ENCODE peak calls at places on chromosomes 4 and X, in five cellular contexts. U is astrocyte of the spinal cord, Z is neural progenitor cell, X is keratinocyte, A is adrenal gland. F is an unnamed sample.

GRCh38 chr4:137125011-137125410 is 407.3 kb downstream of the PCDH18 start:
- DNase-seq in U (peak), A (peak), X (no peak), Z (no peak), F (peak)

GRCh38 chrX:57104406-57104805 is 16.9 kb downstream of the SPIN2B start:
- DNase-seq in Z (no peak), X (no peak), A (no peak), U (no peak), F (no peak)

GRCh38 chr4:189202869-189203271 is 737.8 kb upstream of the FRG1 start:
- DNase-seq in U (peak), Z (no peak), X (no peak), A (no peak), F (peak)

GRCh38 chrX:145817299-145817665 is 347 bp upstream of the SLITRK2 start:
- DNase-seq in U (peak), X (no peak), Z (peak), A (no peak), F (no peak)

GRCh38 chr4:184397516-184398163 is 76.7 kb downstream of the IRF2 start:
- DNase-seq in X (no peak), A (peak), Z (no peak), U (no peak), F (no peak)

GRCh38 chrX:78838709-78839108 is 91.2 kb downstream of the LPAR4 start:
- DNase-seq in X (no peak), A (no peak), Z (no peak), U (no peak), F (no peak)

GRCh38 chrX:17036172-17036961 is 89.9 kb downstream of the REPS2 start:
- DNase-seq in Z (no peak), A (no peak), U (no peak), X (no peak), F (no peak)

GRCh38 chrX:19372170-19373033 is 28.7 kb downstream of the PDHA1 start:
- DNase-seq in Z (peak), A (peak), U (peak), X (no peak), F (peak)

GRCh38 chrX:3518870-3519269 is 172.4 kb upstream of the MXRA5 start:
- DNase-seq in U (peak), X (no peak), A (peak), Z (no peak), F (peak)

GRCh38 chrX:15749642-15750610 is 11.9 kb downstream of the CA5B start:
- DNase-seq in A (no peak), Z (no peak), X (no peak), U (no peak), F (no peak)

GRCh38 chrX:48592971-48593370 is 4.3 kb upstream of the WDR13 start:
- DNase-seq in U (no peak), X (no peak), A (no peak), Z (no peak), F (no peak)

GRCh38 chr4:88027611-88028608 is 20.5 kb downstream of the PKD2 start:
- DNase-seq in X (peak), Z (no peak), U (peak), A (no peak), F (peak)

GRCh38 chr4:4281787-4282186 is 8.2 kb downstream of the LYAR start:
- DNase-seq in A (no peak), X (no peak), Z (no peak), U (no peak), F (no peak)

GRCh38 chr4:4271912-4272311 is 18.0 kb downstream of the LYAR start:
- DNase-seq in X (no peak), Z (no peak), A (no peak), U (no peak), F (peak)

GRCh38 chr4:4274226-4274625 is 15.7 kb downstream of the LYAR start:
- DNase-seq in X (no peak), Z (no peak), A (no peak), U (no peak), F (no peak)

GRCh38 chr4:4277531-4277930 is 12.4 kb downstream of the LYAR start:
- DNase-seq in X (no peak), A (no peak), Z (no peak), U (no peak), F (no peak)
- TF ChIP-seq CTCF in X (no peak), A (no peak), Z (no peak), U (no peak), F (no peak)

DNA sequence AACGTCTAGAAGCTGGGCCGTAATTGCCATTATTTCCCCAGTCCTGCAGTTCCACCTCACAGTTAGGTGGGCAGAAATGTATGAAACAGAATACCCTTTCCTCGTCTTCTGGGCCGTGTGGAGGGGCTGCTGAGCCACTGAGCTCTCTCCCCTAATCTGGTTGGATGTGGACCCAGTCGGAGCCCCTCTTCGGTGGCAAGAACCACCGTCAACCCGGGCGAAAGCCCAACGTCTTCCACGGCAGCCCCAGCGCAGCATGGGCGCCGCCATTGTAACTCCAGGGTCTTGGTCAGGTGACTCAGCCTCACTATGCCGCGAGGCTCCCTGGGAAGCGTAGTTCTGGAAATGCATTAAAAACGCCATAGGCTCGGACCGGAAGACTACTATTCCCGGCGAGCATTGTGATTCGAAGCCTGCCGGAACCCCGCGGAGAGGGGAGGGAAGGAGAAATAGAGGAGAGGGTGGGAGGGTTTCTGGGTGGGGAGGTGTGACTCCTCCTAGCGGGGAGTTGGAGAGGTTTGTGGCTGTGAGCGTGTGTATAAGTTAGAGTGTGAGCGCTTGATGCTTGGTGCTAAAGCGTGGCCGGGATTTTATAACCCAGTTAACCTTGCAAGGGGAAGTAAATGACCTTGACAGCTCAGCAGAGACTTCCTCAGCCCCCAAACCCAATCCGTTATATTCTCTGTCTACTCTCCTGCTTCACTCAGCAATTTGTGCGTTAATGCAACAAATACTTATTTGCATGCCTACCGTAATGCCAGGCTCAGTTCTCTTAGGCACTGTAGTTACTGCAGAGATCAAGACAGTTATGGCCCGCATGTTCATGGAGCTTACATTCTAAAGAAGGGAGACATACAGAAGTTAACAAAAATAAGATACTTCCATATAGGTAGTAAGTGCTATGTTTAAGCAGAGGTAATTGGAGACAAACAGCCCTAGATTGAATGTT is at the start of gene GATB:
- DNase-seq in A (peak), Z (peak), U (peak), X (peak), F (peak)
- TF ChIP-seq CTCF in A (peak), Z (peak), U (peak), X (peak), F (peak)

DNA sequence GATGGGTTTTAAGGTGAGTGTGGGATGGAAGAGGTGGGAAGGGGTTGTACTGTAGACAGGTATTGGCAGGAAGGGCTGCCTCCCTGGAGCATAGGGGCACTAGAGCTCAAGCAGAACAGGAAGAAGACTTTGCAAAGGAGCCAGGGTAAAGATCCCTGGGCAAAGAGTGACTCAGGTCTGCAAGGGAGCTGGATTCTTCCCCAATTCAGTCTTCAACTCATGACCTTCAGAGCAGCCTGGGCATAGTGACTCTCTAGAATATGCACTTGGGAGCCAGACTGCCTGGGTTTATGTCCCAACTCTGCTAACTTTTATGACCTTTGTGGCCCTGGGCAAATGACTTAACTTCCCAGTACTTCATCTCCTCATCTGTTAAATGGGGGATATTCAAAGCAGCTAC is 4.0 kb downstream of the LONRF3 start:
- DNase-seq in X (no peak), U (no peak), Z (no peak), A (peak), F (no peak)
- TF ChIP-seq CTCF in X (no peak), U (no peak), Z (no peak), A (no peak), F (no peak)

DNA sequence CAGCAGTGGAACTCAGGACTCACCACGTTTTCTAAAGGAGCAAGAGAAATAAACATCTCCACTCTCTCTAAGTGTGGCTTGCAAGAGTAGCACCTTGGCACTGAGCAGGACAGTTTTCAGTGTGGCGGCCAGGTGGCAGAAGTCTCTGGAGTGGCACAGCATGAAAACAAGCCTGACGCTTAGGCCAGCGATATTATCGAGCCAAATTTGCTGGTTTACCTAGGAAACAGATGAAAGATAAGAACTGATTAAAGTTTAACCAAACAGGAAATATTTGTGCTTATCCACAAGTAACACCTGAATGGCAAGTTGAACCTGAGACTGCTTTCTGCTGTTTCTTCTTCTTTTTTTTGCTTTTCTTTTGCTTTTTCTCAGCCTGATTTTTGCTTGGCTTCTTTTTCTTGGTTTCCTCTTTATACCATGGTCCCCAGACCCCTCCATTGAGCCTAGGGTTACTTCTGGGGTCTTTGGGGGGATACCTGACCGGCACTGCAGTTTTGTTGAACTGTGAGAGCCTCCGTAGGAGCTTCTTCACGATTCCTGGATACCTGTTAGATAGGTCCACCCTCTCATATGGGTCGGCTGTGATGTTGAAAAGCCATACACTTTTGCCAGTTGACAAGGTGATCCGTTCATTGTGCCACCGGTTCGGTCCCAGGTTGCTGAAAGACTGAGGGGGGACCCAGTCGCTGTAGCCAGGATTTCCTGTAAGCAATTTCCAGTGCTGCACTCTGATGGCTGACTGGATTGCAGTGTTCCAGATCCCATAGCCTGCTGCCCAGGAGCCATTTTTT is 77.3 kb downstream of the ARSJ start:
- DNase-seq in X (no peak), U (no peak), Z (no peak), A (no peak), F (no peak)
- TF ChIP-seq CTCF in X (peak), U (no peak), Z (no peak), A (no peak), F (no peak)